ENCODE peak calls at places on chromosome 15, in four cellular contexts. R, W, Z and O are unnamed samples.

GRCh38 chr15:20356444-20357138 is 185.0 kb downstream of the GOLGA6L6 start:
- DNase-seq in R (peak), W (no peak), Z (peak), O (peak)

GRCh38 chr15:78083687-78084358 is 6.3 kb upstream of the TBC1D2B start:
- DNase-seq in R (no peak), W (no peak), Z (no peak), O (no peak)

GRCh38 chr15:35179739-35180138 is 94.6 kb upstream of the NANOGP8 start:
- DNase-seq in R (no peak), W (no peak), Z (no peak), O (no peak)

GRCh38 chr15:71586463-71586862 is 223.9 kb upstream of the NR2E3 start:
- DNase-seq in R (no peak), W (no peak), Z (no peak), O (no peak)

GRCh38 chr15:32117122-32117521 is 86.8 kb downstream of the CHRNA7 start:
- DNase-seq in R (no peak), W (no peak), Z (no peak), O (no peak)

GRCh38 chr15:35078221-35078915 is 6.7 kb downstream of the NANOGP8 start:
- DNase-seq in R (peak), W (peak), Z (peak), O (no peak)

GRCh38 chr15:55358471-55358870 is 39.4 kb downstream of the PIGB start:
- DNase-seq in R (no peak), W (no peak), Z (no peak), O (no peak)

GRCh38 chr15:62758126-62758951 is 284.2 kb upstream of the TPM1 start:
- DNase-seq in R (no peak), W (no peak), Z (peak), O (no peak)

GRCh38 chr15:96767703-96768434 is 437.4 kb downstream of the NR2F2 start:
- DNase-seq in R (no peak), W (no peak), Z (no peak), O (no peak)

GRCh38 chr15:95446854-95447253 is 883.6 kb upstream of the NR2F2 start:
- DNase-seq in R (no peak), W (no peak), Z (no peak), O (no peak)

GRCh38 chr15:97027772-97028171 is 697.3 kb downstream of the NR2F2 start:
- DNase-seq in R (no peak), W (no peak), Z (no peak), O (no peak)

GRCh38 chr15:31125061-31125460 is 23.5 kb upstream of the TRPM1 start:
- DNase-seq in R (no peak), W (no peak), Z (no peak), O (no peak)

GRCh38 chr15:90376789-90377188 is 11.3 kb upstream of the IQGAP1 start:
- DNase-seq in R (no peak), W (no peak), Z (no peak), O (no peak)

GRCh38 chr15:79089890-79090486 is 592 bp downstream of the RASGRF1 start:
- DNase-seq in R (no peak), W (peak), Z (no peak), O (peak)

GRCh38 chr15:28125673-28126651 is 26.8 kb upstream of the OCA2 start:
- DNase-seq in R (peak), W (no peak), Z (peak), O (no peak)

GRCh38 chr15:66702770-66703539 is 919 bp downstream of the SMAD6 start:
- DNase-seq in R (no peak), W (peak), Z (no peak), O (no peak)

GRCh38 chr15:50183112-50183794 is 1.3 kb downstream of the SLC27A2 start:
- DNase-seq in R (no peak), W (no peak), Z (no peak), O (no peak)

GRCh38 chr15:36161781-36162212 is 417.6 kb upstream of the CDIN1 start:
- DNase-seq in R (no peak), W (no peak), Z (no peak), O (no peak)

GRCh38 chr15:62752687-62753517 is 289.6 kb upstream of the TPM1 start:
- DNase-seq in R (no peak), W (no peak), Z (no peak), O (no peak)

GRCh38 chr15:59420986-59421618 is 16.9 kb upstream of the FAM81A start:
- DNase-seq in R (no peak), W (peak), Z (no peak), O (no peak)
- TF ChIP-seq CTCF in R (no peak), W (no peak), Z (no peak), O (peak)

DNA sequence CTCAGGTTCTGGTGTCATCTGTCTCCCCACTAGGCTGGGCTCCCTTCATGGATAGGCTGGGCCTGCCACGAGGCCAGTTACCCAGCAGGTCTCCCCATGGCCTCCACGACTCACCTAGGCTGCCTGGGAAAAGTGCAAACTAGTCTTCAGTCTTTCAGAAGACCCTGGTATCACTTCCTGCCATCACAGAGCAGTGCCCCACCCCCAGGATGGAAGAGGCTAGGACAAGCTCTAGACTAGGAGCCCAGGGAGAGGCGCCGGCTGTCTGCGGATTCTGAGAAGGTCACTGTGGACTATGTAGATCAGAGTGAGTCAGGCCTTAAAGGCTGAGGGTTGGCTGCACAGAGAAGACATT is 63.7 kb downstream of the CORO2B start:
- DNase-seq in R (no peak), W (no peak), Z (no peak), O (no peak)
- TF ChIP-seq CTCF in R (no peak), W (no peak), Z (no peak), O (no peak)

GRCh38 chr15:41561777-41562145 is 2.7 kb downstream of the TYRO3 start:
- DNase-seq in R (no peak), W (peak), Z (no peak), O (no peak)
- TF ChIP-seq CTCF in R (no peak), W (no peak), Z (no peak), O (peak)

GRCh38 chr15:59833366-59833765 is 144.2 kb upstream of the BNIP2 start:
- DNase-seq in R (no peak), W (no peak), Z (no peak), O (no peak)

GRCh38 chr15:59828871-59829270 is 139.8 kb upstream of the BNIP2 start:
- DNase-seq in R (no peak), W (no peak), Z (no peak), O (no peak)

GRCh38 chr15:59830143-59830542 is 141.0 kb upstream of the BNIP2 start:
- DNase-seq in R (no peak), W (no peak), Z (no peak), O (no peak)

GRCh38 chr15:59828262-59828661 is 139.1 kb upstream of the BNIP2 start:
- DNase-seq in R (no peak), W (no peak), Z (no peak), O (no peak)

GRCh38 chr15:59830873-59831272 is 141.8 kb upstream of the BNIP2 start:
- DNase-seq in R (no peak), W (no peak), Z (no peak), O (no peak)
- TF ChIP-seq CTCF in R (no peak), W (no peak), Z (no peak), O (no peak)

DNA sequence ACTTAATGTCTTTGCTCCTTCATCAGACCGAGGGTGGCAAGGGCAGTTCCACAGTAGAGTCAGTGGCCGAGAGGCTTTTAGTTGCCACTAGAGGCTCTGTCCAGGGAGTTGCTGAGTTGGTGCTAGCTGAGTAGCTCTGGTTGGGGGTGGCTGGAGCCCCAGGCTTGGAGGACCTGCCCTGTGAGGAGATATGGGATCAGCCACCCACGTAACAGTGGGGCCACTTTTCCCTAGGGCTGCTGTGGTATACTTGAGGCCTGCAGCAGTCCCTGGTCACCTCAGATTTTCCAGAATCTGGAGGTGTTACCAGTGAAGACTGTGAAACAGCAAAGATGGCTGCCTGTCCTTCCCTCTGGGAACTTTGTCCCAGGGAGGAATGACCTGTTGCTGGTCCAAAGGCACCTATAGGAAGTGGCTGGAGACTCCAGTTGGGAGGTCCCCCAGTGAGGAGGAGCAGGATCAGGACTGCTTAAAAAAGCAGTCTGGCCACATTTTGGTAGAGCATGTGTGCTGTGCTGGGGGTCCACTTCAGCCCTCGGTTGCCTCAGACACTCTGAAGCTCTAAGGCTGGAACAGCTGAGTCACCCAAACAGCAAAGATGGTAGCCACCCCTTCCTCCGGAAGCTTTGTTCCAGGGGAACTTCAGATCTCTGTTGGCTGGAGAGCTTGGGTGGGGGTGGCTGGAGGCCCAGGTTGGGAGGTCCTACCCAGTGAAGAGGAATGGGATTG is 72.9 kb downstream of the AKAP13 start:
- DNase-seq in R (no peak), W (no peak), Z (no peak), O (no peak)
- TF ChIP-seq CTCF in R (no peak), W (no peak), Z (no peak), O (no peak)

GRCh38 chr15:70064441-70064840 is 33.3 kb downstream of the TLE3 start:
- DNase-seq in R (no peak), W (no peak), Z (no peak), O (no peak)
- TF ChIP-seq CTCF in R (no peak), W (no peak), Z (no peak), O (no peak)